ENCODE peak calls at places on chromosomes 6 and 20, in eight cellular contexts. P, M, Q, Z, S, E, G and O are unnamed samples.

GRCh38 chr6:119110601-119111548 is 32.4 kb upstream of the FAM184A start:
- DNase-seq in P (no peak), M (no peak), Q (no peak), Z (peak; percentile 55), S (peak; percentile 25), E (peak; percentile 43), G (no peak), O (no peak)

GRCh38 chr20:36092424-36093024 is 62.0 kb upstream of the EPB41L1 start:
- DNase-seq in P (no peak), M (no peak), Q (peak; percentile 64), Z (peak; percentile 51), S (no peak), E (no peak), G (no peak), O (no peak)

GRCh38 chr20:14609328-14610221 is 272.2 kb upstream of the FLRT3 start:
- DNase-seq in P (no peak), M (no peak), Q (no peak), Z (no peak), S (no peak), E (no peak), G (no peak), O (no peak)

GRCh38 chr6:21352131-21352530 is 241.4 kb upstream of the SOX4 start:
- DNase-seq in P (no peak), M (no peak), Q (no peak), Z (no peak), S (no peak), E (no peak), G (no peak), O (no peak)

GRCh38 chr6:35154262-35154661 is 13.1 kb upstream of the TCP11 start:
- DNase-seq in P (no peak), M (no peak), Q (no peak), Z (no peak), S (no peak), E (no peak), G (no peak), O (no peak)

GRCh38 chr20:50519036-50519780 is 9.0 kb downstream of the PTPN1 start:
- DNase-seq in P (no peak), M (no peak), Q (no peak), Z (no peak), S (no peak), E (no peak), G (no peak), O (no peak)

GRCh38 chr6:15207923-15208322 is 37.9 kb upstream of the JARID2 start:
- DNase-seq in P (no peak), M (no peak), Q (no peak), Z (no peak), S (no peak), E (peak; percentile 74), G (no peak), O (no peak)

GRCh38 chr20:54506643-54507042 is 31.2 kb downstream of the DOK5 start:
- DNase-seq in P (no peak), M (no peak), Q (no peak), Z (no peak), S (no peak), E (no peak), G (no peak), O (no peak)

GRCh38 chr20:25120920-25121319 is 39.0 kb upstream of the VSX1 start:
- DNase-seq in P (no peak), M (no peak), Q (no peak), Z (no peak), S (no peak), E (no peak), G (no peak), O (no peak)

GRCh38 chr20:33267691-33268090 is 15.3 kb upstream of the BPIFB1 start:
- DNase-seq in P (no peak), M (no peak), Q (no peak), Z (no peak), S (no peak), E (no peak), G (no peak), O (no peak)

GRCh38 chr6:39328066-39328465 is 5.6 kb upstream of the KCNK16 start:
- DNase-seq in P (no peak), M (no peak), Q (no peak), Z (no peak), S (no peak), E (no peak), G (no peak), O (no peak)

GRCh38 chr20:56934888-56935287 is 305.8 kb downstream of the TFAP2C start:
- DNase-seq in P (no peak), M (no peak), Q (no peak), Z (no peak), S (no peak), E (peak; percentile 96), G (no peak), O (no peak)

GRCh38 chr6:93523365-93523764 is 104.0 kb upstream of the EPHA7 start:
- DNase-seq in P (no peak), M (no peak), Q (no peak), Z (no peak), S (no peak), E (no peak), G (no peak), O (no peak)

GRCh38 chr20:19779634-19780033 is 21.6 kb downstream of the RIN2 start:
- DNase-seq in P (no peak), M (no peak), Q (no peak), Z (peak; percentile 52), S (no peak), E (no peak), G (no peak), O (no peak)

GRCh38 chr6:12751694-12752304 is 35.2 kb downstream of the PHACTR1 start:
- DNase-seq in P (peak; percentile 11), M (peak; percentile 18), Q (no peak), Z (peak; percentile 77), S (no peak), E (peak; percentile 47), G (no peak), O (no peak)

GRCh38 chr6:3808759-3809514 is 40.2 kb upstream of the FAM50B start:
- DNase-seq in P (no peak), M (no peak), Q (no peak), Z (peak; percentile 42), S (no peak), E (peak; percentile 85), G (no peak), O (no peak)

GRCh38 chr6:20876016-20876415 is 341.8 kb downstream of the CDKAL1 start:
- DNase-seq in P (no peak), M (no peak), Q (no peak), Z (no peak), S (no peak), E (no peak), G (no peak), O (no peak)

GRCh38 chr20:1393507-1393882 is 641 bp upstream of the FKBP1A start:
- DNase-seq in P (no peak), M (no peak), Q (no peak), Z (no peak), S (no peak), E (no peak), G (no peak), O (no peak)

GRCh38 chr20:41232971-41233926 is 84.3 kb downstream of the ZHX3 start:
- DNase-seq in P (no peak), M (no peak), Q (no peak), Z (no peak), S (no peak), E (peak; percentile 79), G (no peak), O (no peak)

GRCh38 chr20:54643761-54644160 is 168.4 kb downstream of the DOK5 start:
- DNase-seq in P (no peak), M (no peak), Q (no peak), Z (peak; percentile 95), S (no peak), E (no peak), G (no peak), O (no peak)